ENCODE peak calls at places on chromosome 11, in five cellular contexts. One of them, this sample, is unnamed.

GRCh38 chr11:558503-558902 is 2.0 kb downstream of the LMNTD2 start:
- DNase-seq in AG09319: no peak
- DNase-seq in lung: no peak
- DNase-seq in foreskin melanocyte: no peak
- DNase-seq in M059J: no peak
- DNase-seq in this sample: no peak

GRCh38 chr11:19723572-19724342 is 11.1 kb downstream of the NAV2 start:
- DNase-seq in lung: no peak
- DNase-seq in AG09319: no peak
- DNase-seq in M059J: peak; percentile 92
- DNase-seq in foreskin melanocyte: peak; percentile 46
- DNase-seq in this sample: peak; percentile 43

GRCh38 chr11:25890626-25891250 is 441.2 kb upstream of the ANO3 start:
- DNase-seq in foreskin melanocyte: no peak
- DNase-seq in M059J: no peak
- DNase-seq in AG09319: no peak
- DNase-seq in lung: no peak
- DNase-seq in this sample: no peak

GRCh38 chr11:67054851-67055523 is 1.7 kb upstream of the RHOD start:
- DNase-seq in AG09319: peak; percentile 48
- DNase-seq in lung: peak; percentile 81
- DNase-seq in foreskin melanocyte: no peak
- DNase-seq in M059J: peak; percentile 93
- DNase-seq in this sample: peak; percentile 95

GRCh38 chr11:76719686-76720085 is 49.1 kb upstream of the LRRC32 start:
- DNase-seq in M059J: no peak
- DNase-seq in lung: no peak
- DNase-seq in AG09319: no peak
- DNase-seq in foreskin melanocyte: no peak
- DNase-seq in this sample: no peak

GRCh38 chr11:132119573-132119972 is 749.2 kb downstream of the NTM start:
- DNase-seq in foreskin melanocyte: no peak
- DNase-seq in lung: no peak
- DNase-seq in M059J: no peak
- DNase-seq in AG09319: no peak
- DNase-seq in this sample: no peak

GRCh38 chr11:57704932-57705331 is 7.1 kb downstream of the MED19 start:
- DNase-seq in AG09319: no peak
- DNase-seq in lung: no peak
- DNase-seq in foreskin melanocyte: no peak
- DNase-seq in M059J: no peak
- DNase-seq in this sample: no peak

GRCh38 chr11:102120437-102120935 is 10.2 kb downstream of the YAP1 start:
- DNase-seq in M059J: peak; percentile 70
- DNase-seq in AG09319: no peak
- DNase-seq in lung: no peak
- DNase-seq in foreskin melanocyte: no peak
- DNase-seq in this sample: peak; percentile 31

GRCh38 chr11:8257003-8257664 is 6.5 kb downstream of the LMO1 start:
- DNase-seq in foreskin melanocyte: no peak
- DNase-seq in AG09319: no peak
- DNase-seq in M059J: no peak
- DNase-seq in lung: no peak
- DNase-seq in this sample: no peak

GRCh38 chr11:124811423-124812125 is 11.4 kb upstream of the MSANTD2 start:
- DNase-seq in foreskin melanocyte: no peak
- DNase-seq in M059J: no peak
- DNase-seq in AG09319: no peak
- DNase-seq in lung: no peak
- DNase-seq in this sample: no peak